ENCODE peak calls at places on chromosome X, in eight cellular contexts. O is PC-9; N is psoas muscle; H is NCI-H460; D is Peyer's patch; S is activated CD8-positive, alpha-beta memory T cell treated with anti-CD3 and anti-CD28 coated beads, Interleukin-2, amount 50 U/mL, for 4 hours; L is hypothalamus; V is activated CD4-positive, alpha-beta T cell treated with anti-CD3 and anti-CD28 coated beads for 36 hours. Q is an unnamed sample.
A peak's percentile ranks its signal among the peaks of the same experiment; 100 is the strongest.

GRCh38 chrX:154013614-154014360 is 5.9 kb downstream of the IRAK1 start:
- DNase-seq in V (peak; percentile 67), D (no peak), N (peak; percentile 71), H (peak; percentile 40), O (peak; percentile 50), L (no peak), S (peak; percentile 57), Q (no peak)

GRCh38 chrX:38627683-38628082 is 66.3 kb downstream of the TSPAN7 start:
- DNase-seq in O (no peak), N (no peak), S (no peak), V (peak; percentile 31), H (peak; percentile 35), L (no peak), D (no peak), Q (no peak)

GRCh38 chrX:23845316-23845932 is 62.3 kb downstream of the APOO start:
- DNase-seq in L (no peak), H (no peak), O (no peak), V (no peak), N (no peak), D (no peak), S (no peak), Q (no peak)

GRCh38 chrX:112867570-112867969 is 26.9 kb upstream of the AMOT start:
- DNase-seq in D (no peak), N (no peak), L (no peak), O (no peak), V (no peak), H (no peak), S (no peak), Q (no peak)

GRCh38 chrX:33808636-33809035 is 323.5 kb downstream of the FAM47A start:
- DNase-seq in V (no peak), D (no peak), L (no peak), S (no peak), H (no peak), N (no peak), O (no peak), Q (no peak)

GRCh38 chrX:133444952-133445831 is 29.9 kb upstream of the GPC4 start:
- DNase-seq in O (peak; percentile 43), L (no peak), S (no peak), D (no peak), N (no peak), H (peak; percentile 9), V (no peak), Q (no peak)

GRCh38 chrX:55056820-55057690 is 17.8 kb upstream of the PAGE2B start:
- DNase-seq in L (peak; percentile 14), N (no peak), V (peak; percentile 20), S (no peak), H (no peak), D (no peak), O (no peak), Q (no peak)

GRCh38 chrX:67610282-67610681 is 66.5 kb downstream of the AR start:
- DNase-seq in N (no peak), V (no peak), O (no peak), H (no peak), L (no peak), D (no peak), S (no peak), Q (no peak)

GRCh38 chrX:96407981-96408380 is 276.7 kb upstream of the DIAPH2 start:
- DNase-seq in D (no peak), O (no peak), N (no peak), H (no peak), V (no peak), L (no peak), S (no peak), Q (no peak)

GRCh38 chrX:118240359-118240758 is 105.5 kb upstream of the WDR44 start:
- DNase-seq in V (no peak), D (no peak), H (no peak), S (no peak), N (no peak), O (no peak), L (no peak), Q (no peak)

GRCh38 chrX:140664939-140665338 is 44.6 kb upstream of the LINC00632 start:
- DNase-seq in L (peak; percentile 1), H (peak; percentile 35), N (no peak), S (no peak), O (no peak), V (no peak), D (no peak), Q (no peak)

GRCh38 chrX:41666251-41666650 is 22.5 kb upstream of the GPR34 start:
- DNase-seq in L (no peak), D (no peak), H (peak; percentile 43), N (no peak), O (no peak), V (peak; percentile 13), S (no peak), Q (no peak)

GRCh38 chrX:133402042-133402453 is 13.2 kb downstream of the GPC4 start:
- DNase-seq in N (no peak), S (no peak), O (no peak), L (no peak), H (no peak), V (no peak), D (no peak), Q (no peak)

GRCh38 chrX:11665144-11666040 is at the start of gene ARHGAP6:
- DNase-seq in D (no peak), V (no peak), L (no peak), N (peak; percentile 82), S (no peak), H (no peak), O (no peak), Q (peak; percentile 67)

GRCh38 chrX:2848806-2849420 is 20.2 kb downstream of the GYG2 start:
- DNase-seq in O (no peak), N (no peak), H (peak; percentile 69), L (no peak), S (no peak), V (no peak), D (no peak), Q (no peak)

GRCh38 chrX:35670894-35671293 is 127.2 kb upstream of the MAGEB16 start:
- DNase-seq in N (no peak), O (no peak), L (no peak), S (no peak), H (no peak), D (no peak), V (no peak), Q (no peak)

GRCh38 chrX:48487362-48487785 is 11.4 kb downstream of the FTSJ1 start:
- DNase-seq in S (no peak), V (no peak), N (no peak), H (peak; percentile 56), L (no peak), O (peak; percentile 77), D (no peak), Q (no peak)

Q was measured in sciatic nerve.